ENCODE peak calls at places on chromosomes 1 and 21, in six cellular contexts. One of them, this sample, is unnamed.

GRCh38 chr21:41497836-41498235 is 10.1 kb downstream of the TMPRSS2 start:
- DNase-seq in fibroblast of lung: no peak
- DNase-seq in heart right ventricle: no peak
- DNase-seq in retinal pigment epithelial cell: no peak
- DNase-seq in endodermal cell: no peak
- DNase-seq in body of pancreas: no peak
- DNase-seq in this sample: no peak

GRCh38 chr1:20616468-20617156 is 16.6 kb upstream of the PINK1 start:
- DNase-seq in fibroblast of lung: peak
- DNase-seq in heart right ventricle: peak
- DNase-seq in retinal pigment epithelial cell: no peak
- DNase-seq in endodermal cell: no peak
- DNase-seq in body of pancreas: no peak
- DNase-seq in this sample: no peak

GRCh38 chr1:236766506-236766905 is 28.6 kb upstream of the MTR start:
- DNase-seq in fibroblast of lung: no peak
- DNase-seq in heart right ventricle: no peak
- DNase-seq in retinal pigment epithelial cell: no peak
- DNase-seq in endodermal cell: no peak
- DNase-seq in body of pancreas: peak
- DNase-seq in this sample: no peak

GRCh38 chr1:5424802-5425201 is 567.4 kb downstream of the NPHP4 start:
- DNase-seq in fibroblast of lung: no peak
- DNase-seq in heart right ventricle: no peak
- DNase-seq in retinal pigment epithelial cell: no peak
- DNase-seq in endodermal cell: peak
- DNase-seq in body of pancreas: no peak
- DNase-seq in this sample: no peak

GRCh38 chr1:221719987-221720386 is 21.9 kb downstream of the DUSP10 start:
- DNase-seq in fibroblast of lung: peak
- DNase-seq in heart right ventricle: no peak
- DNase-seq in retinal pigment epithelial cell: no peak
- DNase-seq in endodermal cell: no peak
- DNase-seq in body of pancreas: no peak
- DNase-seq in this sample: no peak

GRCh38 chr21:21268061-21268471 is 269.9 kb downstream of the NCAM2 start:
- DNase-seq in fibroblast of lung: peak
- DNase-seq in heart right ventricle: no peak
- DNase-seq in retinal pigment epithelial cell: peak
- DNase-seq in endodermal cell: no peak
- DNase-seq in body of pancreas: no peak
- DNase-seq in this sample: peak

GRCh38 chr1:4086921-4087320 is 186.8 kb upstream of the C1orf174 start:
- DNase-seq in fibroblast of lung: no peak
- DNase-seq in heart right ventricle: no peak
- DNase-seq in retinal pigment epithelial cell: no peak
- DNase-seq in endodermal cell: no peak
- DNase-seq in body of pancreas: no peak
- DNase-seq in this sample: no peak

GRCh38 chr1:183180634-183181056 is 5.4 kb upstream of the LAMC2 start:
- DNase-seq in fibroblast of lung: peak
- DNase-seq in heart right ventricle: peak
- DNase-seq in retinal pigment epithelial cell: peak
- DNase-seq in endodermal cell: no peak
- DNase-seq in body of pancreas: peak
- DNase-seq in this sample: peak

GRCh38 chr1:54815086-54815876 is 14.2 kb upstream of the TTC22 start:
- DNase-seq in fibroblast of lung: no peak
- DNase-seq in heart right ventricle: no peak
- DNase-seq in retinal pigment epithelial cell: no peak
- DNase-seq in endodermal cell: no peak
- DNase-seq in body of pancreas: no peak
- DNase-seq in this sample: no peak

GRCh38 chr21:37871121-37871862 is 45.0 kb downstream of the KCNJ6 start:
- DNase-seq in fibroblast of lung: peak
- DNase-seq in heart right ventricle: no peak
- DNase-seq in retinal pigment epithelial cell: no peak
- DNase-seq in endodermal cell: no peak
- DNase-seq in body of pancreas: no peak
- DNase-seq in this sample: no peak

GRCh38 chr1:112509660-112510178 is 954 bp downstream of the WNT2B start:
- DNase-seq in fibroblast of lung: no peak
- DNase-seq in heart right ventricle: no peak
- DNase-seq in retinal pigment epithelial cell: no peak
- DNase-seq in endodermal cell: no peak
- DNase-seq in body of pancreas: no peak
- DNase-seq in this sample: no peak

GRCh38 chr1:44484155-44484688 is 79.2 kb downstream of the RNF220 start:
- DNase-seq in fibroblast of lung: peak
- DNase-seq in heart right ventricle: no peak
- DNase-seq in retinal pigment epithelial cell: no peak
- DNase-seq in endodermal cell: peak
- DNase-seq in body of pancreas: peak
- DNase-seq in this sample: no peak

GRCh38 chr1:112849425-112849966 is 106.5 kb downstream of the SLC16A1 start:
- DNase-seq in fibroblast of lung: peak
- DNase-seq in heart right ventricle: peak
- DNase-seq in retinal pigment epithelial cell: no peak
- DNase-seq in endodermal cell: peak
- DNase-seq in body of pancreas: no peak
- DNase-seq in this sample: no peak

GRCh38 chr1:8023287-8023994 is 2.7 kb downstream of the ERRFI1 start:
- DNase-seq in fibroblast of lung: peak
- DNase-seq in heart right ventricle: no peak
- DNase-seq in retinal pigment epithelial cell: no peak
- DNase-seq in endodermal cell: no peak
- DNase-seq in body of pancreas: no peak
- DNase-seq in this sample: no peak
- H3K4me3 ChIP-seq in fibroblast of lung: peak
- H3K4me3 ChIP-seq in heart right ventricle: no peak
- H3K4me3 ChIP-seq in retinal pigment epithelial cell: peak
- H3K4me3 ChIP-seq in endodermal cell: peak
- H3K4me3 ChIP-seq in body of pancreas: peak
- H3K4me3 ChIP-seq in this sample: peak

GRCh38 chr1:115534106-115534505 is 107.7 kb upstream of the VANGL1 start:
- DNase-seq in fibroblast of lung: no peak
- DNase-seq in heart right ventricle: no peak
- DNase-seq in retinal pigment epithelial cell: no peak
- DNase-seq in endodermal cell: no peak
- DNase-seq in body of pancreas: no peak
- DNase-seq in this sample: no peak
- TF ChIP-seq CTCF in fibroblast of lung: no peak
- TF ChIP-seq CTCF in heart right ventricle: no peak
- TF ChIP-seq CTCF in retinal pigment epithelial cell: no peak
- TF ChIP-seq CTCF in endodermal cell: no peak
- TF ChIP-seq CTCF in body of pancreas: no peak
- TF ChIP-seq CTCF in this sample: no peak

DNA sequence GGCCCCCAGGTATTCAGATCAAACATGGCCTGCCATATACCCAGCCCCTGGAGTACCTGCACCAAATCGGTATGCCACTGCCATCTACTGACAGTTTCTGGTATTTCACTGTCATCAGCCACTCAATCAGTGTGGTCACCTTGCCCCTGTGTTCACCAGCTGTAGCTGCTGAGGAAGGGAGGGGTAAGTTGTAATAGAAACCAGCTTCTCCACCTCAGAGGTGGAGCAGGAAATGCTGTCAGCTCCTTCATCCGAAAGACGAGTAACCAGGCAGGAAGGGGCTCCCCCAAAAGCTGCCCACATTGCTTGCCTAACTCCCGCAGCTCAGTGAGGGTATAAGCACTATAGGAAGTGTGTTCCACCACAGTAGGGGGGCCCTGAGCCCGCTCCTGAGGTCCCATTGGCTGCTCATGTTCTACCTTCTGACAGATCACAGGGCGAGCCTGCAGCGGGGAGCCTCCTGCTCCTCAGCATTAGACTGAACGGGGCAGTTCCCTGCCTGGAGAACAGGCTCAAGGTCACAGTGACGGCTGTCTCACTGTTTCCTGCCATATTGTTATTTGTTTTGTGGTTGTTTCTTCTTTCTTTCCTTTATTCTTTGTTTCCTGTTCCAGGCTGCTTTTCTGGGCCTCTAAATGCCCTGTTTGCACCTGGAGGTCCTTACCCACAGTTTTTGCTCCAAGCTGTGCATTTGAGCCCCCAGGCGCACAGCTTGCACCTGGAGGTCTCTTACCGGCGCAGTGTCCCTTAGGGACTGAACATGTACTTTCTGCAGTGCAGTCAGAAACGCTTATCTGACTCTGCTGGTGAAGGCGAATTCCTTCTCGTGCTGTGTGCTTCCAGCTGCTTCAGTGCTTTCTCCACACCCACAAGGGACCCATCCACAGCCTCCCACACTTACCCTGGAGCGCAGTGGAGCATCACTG is 1638.3 kb downstream of the MRPL39 start:
- DNase-seq in fibroblast of lung: peak
- DNase-seq in heart right ventricle: no peak
- DNase-seq in retinal pigment epithelial cell: no peak
- DNase-seq in endodermal cell: peak
- DNase-seq in body of pancreas: peak
- DNase-seq in this sample: no peak
- H3K4me3 ChIP-seq in fibroblast of lung: no peak
- H3K4me3 ChIP-seq in heart right ventricle: no peak
- H3K4me3 ChIP-seq in retinal pigment epithelial cell: no peak
- H3K4me3 ChIP-seq in endodermal cell: no peak
- H3K4me3 ChIP-seq in body of pancreas: no peak
- H3K4me3 ChIP-seq in this sample: no peak

GRCh38 chr21:31991356-31992331 is 118.8 kb downstream of the HUNK start:
- DNase-seq in fibroblast of lung: no peak
- DNase-seq in heart right ventricle: no peak
- DNase-seq in retinal pigment epithelial cell: no peak
- DNase-seq in endodermal cell: peak
- DNase-seq in body of pancreas: no peak
- DNase-seq in this sample: no peak
- TF ChIP-seq CTCF in fibroblast of lung: no peak
- TF ChIP-seq CTCF in heart right ventricle: peak
- TF ChIP-seq CTCF in retinal pigment epithelial cell: no peak
- TF ChIP-seq CTCF in endodermal cell: peak
- TF ChIP-seq CTCF in body of pancreas: no peak
- TF ChIP-seq CTCF in this sample: no peak

DNA sequence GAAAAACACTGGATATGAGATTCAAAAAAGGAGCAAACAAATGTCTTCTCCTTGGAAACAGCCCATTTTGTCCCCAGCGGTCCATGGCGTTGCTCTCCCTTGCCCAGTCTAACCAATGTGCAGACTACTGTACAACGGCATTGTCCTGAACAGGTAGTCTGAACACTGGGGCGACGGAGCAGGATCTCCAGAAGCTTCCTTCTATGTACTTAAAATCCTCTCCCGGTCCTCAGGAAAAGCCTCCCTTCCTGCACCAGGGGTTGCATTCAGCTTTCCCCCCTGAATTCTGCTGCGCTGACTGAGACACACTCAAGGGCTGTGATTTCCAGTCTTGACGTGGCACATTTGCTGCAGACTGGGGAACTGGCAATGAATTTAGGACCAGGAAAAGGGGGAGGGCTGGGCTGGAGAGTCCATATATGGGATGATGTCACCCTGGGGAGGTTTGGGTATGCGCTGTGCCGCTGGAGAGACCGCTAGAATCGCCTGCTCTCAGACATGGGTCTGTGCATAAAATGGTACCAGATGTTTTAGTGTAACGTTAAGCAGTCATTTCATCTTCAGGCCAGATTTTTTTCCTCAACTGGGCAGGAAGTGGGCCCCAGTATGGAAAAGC is 275.9 kb upstream of the C1orf105 start:
- DNase-seq in fibroblast of lung: peak
- DNase-seq in heart right ventricle: peak
- DNase-seq in retinal pigment epithelial cell: no peak
- DNase-seq in endodermal cell: no peak
- DNase-seq in body of pancreas: peak
- DNase-seq in this sample: no peak
- H3K4me3 ChIP-seq in fibroblast of lung: peak
- H3K4me3 ChIP-seq in heart right ventricle: peak
- H3K4me3 ChIP-seq in retinal pigment epithelial cell: no peak
- H3K4me3 ChIP-seq in endodermal cell: no peak
- H3K4me3 ChIP-seq in body of pancreas: no peak
- H3K4me3 ChIP-seq in this sample: no peak

DNA sequence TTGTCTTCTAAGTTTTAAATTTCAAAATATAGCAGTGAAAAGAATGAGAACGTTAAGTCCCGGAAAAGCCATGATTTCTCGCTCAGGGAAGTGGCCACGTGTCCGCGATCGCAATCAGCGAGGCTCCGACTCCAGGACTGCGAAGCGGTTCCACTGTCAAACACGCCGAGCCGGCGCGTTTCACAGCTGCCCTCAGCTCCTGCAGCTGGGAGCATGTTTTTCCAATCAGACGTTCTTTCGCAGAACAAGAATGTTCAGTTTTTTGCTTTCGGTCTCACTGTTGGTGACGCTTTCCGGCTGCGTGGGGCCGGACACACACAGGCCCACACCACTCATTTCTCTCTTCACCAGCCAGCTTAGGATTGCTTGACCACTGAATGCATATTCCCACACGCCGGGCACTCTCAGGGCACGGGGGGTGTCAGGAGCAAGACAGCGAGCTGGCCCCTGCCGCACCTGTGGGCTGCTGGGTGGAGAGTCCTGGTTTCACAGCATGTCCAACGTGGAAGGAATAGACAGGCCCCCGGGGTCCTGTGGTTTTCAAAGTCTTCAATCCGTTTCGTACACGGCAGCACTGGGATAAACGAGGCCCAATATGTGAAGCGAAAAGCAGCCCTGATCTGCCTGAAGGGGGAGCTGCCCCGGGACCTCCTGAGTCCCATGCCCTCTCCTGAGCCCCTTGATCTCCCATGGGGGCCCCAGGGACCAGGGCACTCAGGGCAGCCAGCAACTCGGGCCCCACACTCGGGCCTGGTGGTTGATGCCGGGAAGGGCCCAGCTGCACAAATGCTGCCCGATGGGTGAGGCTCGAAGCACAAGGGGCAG is 47.3 kb upstream of the COL18A1 start:
- DNase-seq in fibroblast of lung: no peak
- DNase-seq in heart right ventricle: peak
- DNase-seq in retinal pigment epithelial cell: no peak
- DNase-seq in endodermal cell: peak
- DNase-seq in body of pancreas: peak
- DNase-seq in this sample: no peak
- TF ChIP-seq CTCF in fibroblast of lung: peak
- TF ChIP-seq CTCF in heart right ventricle: no peak
- TF ChIP-seq CTCF in retinal pigment epithelial cell: peak
- TF ChIP-seq CTCF in endodermal cell: peak
- TF ChIP-seq CTCF in body of pancreas: no peak
- TF ChIP-seq CTCF in this sample: peak

DNA sequence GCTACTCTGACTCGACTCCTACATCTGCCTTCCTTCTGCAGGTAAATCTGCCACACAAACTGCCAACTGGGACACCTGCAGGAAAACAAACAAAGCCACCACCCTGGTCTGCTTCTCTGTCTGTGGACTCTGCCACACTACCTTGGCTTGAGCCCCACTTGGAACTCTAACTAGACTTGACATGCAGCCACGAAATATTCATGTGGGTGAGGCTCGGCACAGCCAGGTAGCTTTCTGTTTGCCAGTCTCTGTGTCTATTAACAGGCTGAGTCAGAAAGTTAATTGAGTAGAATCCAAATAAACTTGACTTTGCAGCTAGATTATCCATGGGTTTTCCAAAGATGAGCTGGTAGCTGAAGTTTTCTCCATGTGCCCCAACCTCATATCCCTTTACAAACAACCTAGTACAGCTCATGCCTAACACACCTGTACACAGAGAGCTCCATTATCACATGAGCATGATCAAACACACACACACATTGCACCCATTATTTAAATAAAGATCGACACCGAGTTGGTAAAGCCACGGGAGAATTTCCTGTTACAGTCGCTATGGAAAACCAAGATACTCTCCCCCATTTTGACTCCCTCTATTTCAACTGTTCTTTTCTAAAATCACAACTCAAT is 811 bp downstream of the C1orf116 start:
- DNase-seq in fibroblast of lung: no peak
- DNase-seq in heart right ventricle: no peak
- DNase-seq in retinal pigment epithelial cell: no peak
- DNase-seq in endodermal cell: no peak
- DNase-seq in body of pancreas: peak
- DNase-seq in this sample: no peak
- H3K4me3 ChIP-seq in fibroblast of lung: no peak
- H3K4me3 ChIP-seq in heart right ventricle: no peak
- H3K4me3 ChIP-seq in retinal pigment epithelial cell: no peak
- H3K4me3 ChIP-seq in endodermal cell: no peak
- H3K4me3 ChIP-seq in body of pancreas: no peak
- H3K4me3 ChIP-seq in this sample: peak